ENCODE peak calls at places on chromosomes 1 and 21, in nine cellular contexts. S is astrocyte, H is tibial nerve, K is pancreas, D is K562, Q is heart left ventricle, N is heart right ventricle, V is IMR-90, W is left ventricle myocardium inferior. E is an unnamed sample. For H3K27me3, the result is how much of the 10 kb centered on the place peaks cover.

GRCh38 chr21:25691931-25692330 is 42.8 kb downstream of the ATP5PF start:
- DNase-seq in S (no peak), H (no peak), K (no peak), D (no peak), Q (no peak), N (no peak), V (peak), W (peak), E (no peak)

GRCh38 chr1:235910357-235911299 is 43.9 kb upstream of the LYST start:
- DNase-seq in S (peak), H (no peak), K (no peak), D (no peak), Q (no peak), N (no peak), V (peak), W (no peak), E (no peak)

GRCh38 chr1:151326619-151327222 is 495 bp downstream of the PI4KB start:
- DNase-seq in S (no peak), H (no peak), K (no peak), D (peak), Q (no peak), N (no peak), V (peak), W (peak), E (peak)

GRCh38 chr1:225561675-225562074 is 91.2 kb downstream of the ENAH start:
- DNase-seq in S (no peak), H (no peak), K (no peak), D (no peak), Q (no peak), N (no peak), V (no peak), W (no peak), E (no peak)

GRCh38 chr1:209427811-209428210 is 155.7 kb upstream of the CAMK1G start:
- DNase-seq in S (no peak), H (no peak), K (no peak), D (no peak), Q (no peak), N (no peak), V (no peak), W (no peak), E (no peak)

GRCh38 chr1:68231627-68232303 is 558 bp downstream of the WLS start:
- DNase-seq in S (peak), H (peak), K (peak), D (no peak), Q (peak), N (peak), V (peak), W (peak), E (peak)

GRCh38 chr1:84960371-84960770 is 36.5 kb downstream of the MCOLN2 start:
- DNase-seq in S (peak), H (no peak), K (no peak), D (no peak), Q (no peak), N (no peak), V (peak), W (no peak), E (no peak)

GRCh38 chr1:226676381-226676780 is 62.7 kb downstream of the ITPKB start:
- DNase-seq in S (no peak), H (no peak), K (no peak), D (no peak), Q (no peak), N (no peak), V (no peak), W (no peak), E (no peak)

GRCh38 chr21:35697321-35697808 is 363.0 kb downstream of the SETD4 start:
- DNase-seq in S (peak), H (peak), K (peak), D (no peak), Q (peak), N (peak), V (peak), W (peak), E (peak)

GRCh38 chr1:37495875-37496274 is 18.7 kb downstream of the MEAF6 start:
- DNase-seq in S (no peak), H (no peak), K (no peak), D (no peak), Q (no peak), N (no peak), V (no peak), W (no peak), E (no peak)

GRCh38 chr1:184225501-184226487 is 161.0 kb upstream of the C1orf21 start:
- DNase-seq in S (no peak), H (no peak), K (no peak), D (no peak), Q (no peak), N (no peak), V (no peak), W (no peak), E (no peak)

GRCh38 chr21:45276620-45277019 is 11.1 kb downstream of the POFUT2 start:
- DNase-seq in S (no peak), H (peak), K (no peak), D (no peak), Q (no peak), N (no peak), V (no peak), W (no peak), E (no peak)

GRCh38 chr1:236253918-236254637 is 27.7 kb downstream of the ERO1B start:
- DNase-seq in S (no peak), H (no peak), K (no peak), D (peak), Q (no peak), N (no peak), V (no peak), W (no peak), E (no peak)

GRCh38 chr1:245856944-245857531 is 650.0 kb downstream of the SMYD3 start:
- DNase-seq in S (peak), H (no peak), K (no peak), D (no peak), Q (no peak), N (no peak), V (peak), W (no peak), E (no peak)

GRCh38 chr1:17007121-17007520 is 4.6 kb downstream of the ATP13A2 start:
- DNase-seq in S (no peak), H (no peak), K (no peak), D (no peak), Q (no peak), N (no peak), V (no peak), W (no peak), E (no peak)

GRCh38 chr1:165829888-165830287 is 2.5 kb downstream of the UCK2 start:
- DNase-seq in S (no peak), H (no peak), K (no peak), D (no peak), Q (no peak), N (no peak), V (no peak), W (no peak), E (no peak)

GRCh38 chr1:67190410-67190809 is 24.2 kb downstream of the IL23R start:
- DNase-seq in S (no peak), H (no peak), K (no peak), D (no peak), Q (no peak), N (no peak), V (no peak), W (no peak), E (no peak)

GRCh38 chr1:56077223-56077622 is 502.1 kb downstream of the PLPP3 start:
- DNase-seq in S (no peak), H (no peak), K (no peak), D (no peak), Q (no peak), N (no peak), V (no peak), W (no peak), E (no peak)

GRCh38 chr1:241611063-241611462 is 29.1 kb downstream of the CHML start:
- DNase-seq in S (peak), H (no peak), K (no peak), D (peak), Q (no peak), N (no peak), V (peak), W (no peak), E (no peak)

GRCh38 chr1:205294175-205294913 is 27.2 kb downstream of the NUAK2 start:
- DNase-seq in S (peak), H (no peak), K (no peak), D (peak), Q (peak), N (no peak), V (peak), W (no peak), E (no peak)

GRCh38 chr1:12561121-12561520 is 56.9 kb downstream of the DHRS3 start:
- DNase-seq in S (no peak), H (no peak), K (no peak), D (no peak), Q (peak), N (no peak), V (no peak), W (no peak), E (no peak)

GRCh38 chr1:53362851-53363642 is 35.2 kb upstream of the LRP8 start:
- DNase-seq in S (no peak), H (no peak), K (peak), D (peak), Q (no peak), N (no peak), V (no peak), W (no peak), E (peak)

GRCh38 chr1:230825804-230826160 is 42.5 kb downstream of the C1orf198 start:
- DNase-seq in S (no peak), H (no peak), K (no peak), D (no peak), Q (no peak), N (no peak), V (no peak), W (no peak), E (no peak)

GRCh38 chr1:156627313-156627880 is 8.2 kb downstream of the HAPLN2 start:
- DNase-seq in S (peak), H (no peak), K (no peak), D (peak), Q (no peak), N (no peak), V (peak), W (no peak), E (no peak)

GRCh38 chr1:119635801-119636390 is 12.2 kb downstream of the ZNF697 start:
- DNase-seq in S (peak), H (no peak), K (no peak), D (no peak), Q (no peak), N (no peak), V (peak), W (no peak), E (no peak)

GRCh38 chr1:110341872-110342331 is 2.7 kb downstream of the RBM15 start:
- DNase-seq in S (no peak), H (no peak), K (no peak), D (no peak), Q (no peak), N (no peak), V (no peak), W (no peak), E (no peak)

GRCh38 chr1:3557366-3557765 is 53.9 kb downstream of the MEGF6 start:
- DNase-seq in S (no peak), H (no peak), K (no peak), D (no peak), Q (no peak), N (no peak), V (no peak), W (no peak), E (no peak)

GRCh38 chr1:44068442-44068861 is 37.2 kb upstream of the SLC6A9 start:
- DNase-seq in S (no peak), H (no peak), K (no peak), D (no peak), Q (no peak), N (no peak), V (no peak), W (no peak), E (peak)

GRCh38 chr1:228282329-228283042 is 74.6 kb downstream of the OBSCN start:
- DNase-seq in S (peak), H (no peak), K (peak), D (no peak), Q (no peak), N (peak), V (peak), W (no peak), E (peak)

GRCh38 chr1:4277598-4277997 is 376.8 kb upstream of the AJAP1 start:
- DNase-seq in S (no peak), H (no peak), K (no peak), D (no peak), Q (no peak), N (no peak), V (no peak), W (no peak), E (no peak)

GRCh38 chr1:175520186-175520585 is 223.2 kb downstream of the TNR start:
- DNase-seq in S (peak), H (no peak), K (no peak), D (no peak), Q (no peak), N (peak), V (no peak), W (peak), E (no peak)

GRCh38 chr1:53305650-53306049 is 22.2 kb downstream of the LRP8 start:
- DNase-seq in S (no peak), H (no peak), K (no peak), D (no peak), Q (no peak), N (peak), V (no peak), W (no peak), E (peak)

GRCh38 chr21:41715649-41716321 is 51.1 kb downstream of the RIPK4 start:
- DNase-seq in S (no peak), H (no peak), K (peak), D (no peak), Q (no peak), N (no peak), V (no peak), W (no peak), E (peak)

GRCh38 chr1:109482796-109483638 is 688 bp upstream of the ATXN7L2 start:
- DNase-seq in S (no peak), H (no peak), K (peak), D (peak), Q (peak), N (peak), V (peak), W (no peak), E (peak)

GRCh38 chr1:228278432-228278941 is 70.6 kb downstream of the OBSCN start:
- DNase-seq in S (no peak), H (no peak), K (peak), D (no peak), Q (no peak), N (peak), V (no peak), W (peak), E (peak)

GRCh38 chr1:115430717-115431116 is 92.7 kb upstream of the NGF start:
- DNase-seq in S (peak), H (no peak), K (no peak), D (no peak), Q (no peak), N (no peak), V (peak), W (no peak), E (no peak)

GRCh38 chr1:7781923-7782495 is 2.1 kb upstream of the PER3 start:
- DNase-seq in S (no peak), H (no peak), K (no peak), D (no peak), Q (no peak), N (no peak), V (no peak), W (no peak), E (no peak)

GRCh38 chr1:224454337-224455055 is 19.9 kb upstream of the WDR26 start:
- DNase-seq in S (no peak), H (no peak), K (no peak), D (peak), Q (no peak), N (no peak), V (no peak), W (no peak), E (no peak)

DNA sequence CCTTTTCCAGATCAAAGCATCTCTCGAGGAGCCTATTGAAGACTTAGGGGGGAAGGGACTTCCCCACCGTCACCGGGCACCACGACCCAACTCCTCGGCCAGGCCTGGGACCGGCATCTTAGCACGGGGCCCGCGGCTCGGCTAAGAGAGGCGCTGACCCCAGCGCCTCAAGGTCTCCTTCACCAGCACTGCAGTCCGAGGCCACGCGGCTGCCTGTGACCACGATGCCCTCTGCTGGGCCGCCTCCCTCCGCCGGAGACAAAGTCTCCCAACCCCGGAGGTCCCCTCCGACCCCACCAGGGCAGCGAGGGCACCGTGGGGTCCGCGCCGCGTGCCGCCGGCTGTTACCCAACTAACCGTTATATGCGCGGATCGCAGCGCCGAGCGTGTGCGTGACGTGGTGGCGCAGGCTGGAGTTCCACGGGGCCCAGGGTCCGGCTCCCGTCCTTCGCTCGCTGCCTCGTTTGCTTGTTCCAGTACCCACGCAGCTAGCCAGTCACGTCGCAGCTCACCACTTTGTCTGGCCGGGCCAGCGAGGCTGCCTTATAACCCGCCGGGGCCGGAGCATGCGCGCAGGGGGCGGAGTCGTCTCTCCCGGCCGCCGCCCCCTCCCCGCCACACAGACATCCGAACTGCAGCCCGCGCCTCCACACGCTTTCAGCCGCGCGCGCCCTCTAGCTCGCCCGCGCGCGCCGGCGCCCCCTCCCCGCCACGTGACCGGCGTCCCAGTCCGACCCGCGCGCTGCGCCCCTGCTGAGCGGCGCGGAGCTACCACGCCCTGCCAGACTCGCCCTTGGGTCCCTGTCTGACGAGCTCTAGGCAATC is at the start of gene SLC16A1:
- DNase-seq in S (peak), H (peak), K (peak), D (peak), Q (peak), N (peak), V (peak), W (peak), E (peak)
- TF ChIP-seq CTCF in S (no peak), H (peak), K (no peak), D (peak), Q (peak), N (peak), V (peak), W (peak), E (peak)

DNA sequence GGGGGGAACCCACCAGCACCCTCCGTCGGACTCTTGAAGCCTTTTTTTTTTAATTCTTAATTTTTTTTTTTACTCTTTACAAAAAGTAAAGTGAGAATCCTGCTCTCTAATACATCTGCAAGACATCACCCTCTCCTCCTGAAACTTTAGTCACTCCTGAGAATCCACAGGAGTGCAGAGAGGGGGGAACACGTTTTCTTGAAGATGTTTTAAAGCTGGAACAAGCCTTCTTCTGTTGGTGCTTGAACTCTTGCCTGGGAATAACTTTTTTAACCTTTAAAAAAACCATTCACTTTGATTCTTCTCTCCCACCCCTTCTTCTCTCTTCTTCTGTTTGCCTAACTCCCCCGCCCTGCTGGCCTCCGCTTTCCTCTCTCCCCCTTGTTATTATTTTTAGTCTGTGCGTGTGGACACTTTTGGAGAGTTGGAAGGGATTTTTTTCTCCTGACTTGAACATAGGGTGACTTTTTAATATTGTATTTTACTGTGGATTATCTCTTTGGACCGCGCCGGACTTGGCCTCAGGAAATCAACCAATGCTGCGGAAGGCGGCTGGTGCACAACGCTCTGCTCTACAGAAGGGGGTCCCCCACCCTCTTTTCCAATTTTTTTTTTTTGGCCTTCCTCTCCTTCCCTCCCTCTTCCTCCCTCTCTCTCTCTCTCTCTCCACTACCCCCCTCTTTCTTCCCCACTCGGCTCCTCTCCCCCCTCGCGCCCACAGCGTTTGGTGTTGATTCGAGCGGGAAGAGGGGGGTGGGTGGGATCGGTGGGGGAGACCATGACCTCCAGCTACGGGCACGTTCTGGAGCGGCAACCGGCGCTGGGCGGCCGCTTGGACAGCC is at the start of gene PRRX1:
- DNase-seq in S (no peak), H (no peak), K (no peak), D (no peak), Q (no peak), N (peak), V (peak), W (no peak), E (no peak)
- H3K27me3 ChIP-seq in S (under half), H (under half), K (under half), D (half or more), Q (under half), N (under half), V (under half), W (half or more), E (half or more)

GRCh38 chr1:161132410-161133219 is at the start of gene DEDD:
- DNase-seq in S (peak), H (peak), K (peak), D (peak), Q (peak), N (peak), V (peak), W (peak), E (peak)
- TF ChIP-seq CTCF in S (no peak), H (peak), K (no peak), D (no peak), Q (no peak), N (peak), V (no peak), W (no peak), E (no peak)

DNA sequence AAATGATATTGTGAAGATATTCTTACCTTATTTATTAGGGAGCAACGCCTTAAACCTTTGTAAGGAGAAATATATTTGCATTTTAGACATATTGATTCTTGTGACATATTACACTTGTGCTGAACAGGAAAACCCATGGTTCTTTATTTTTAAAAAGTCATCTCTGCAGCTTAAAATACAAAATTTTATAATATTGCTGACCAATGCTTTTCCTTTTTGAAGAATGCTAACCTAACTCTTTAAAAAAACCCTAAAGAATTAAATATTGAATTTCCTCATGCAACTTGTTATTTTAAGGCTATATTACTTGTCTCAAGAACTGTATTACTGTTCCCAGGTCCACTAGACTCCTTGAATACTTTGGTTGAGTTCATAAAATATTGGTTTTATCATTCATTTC is 99.0 kb downstream of the NEK7 start:
- DNase-seq in S (no peak), H (no peak), K (no peak), D (no peak), Q (no peak), N (no peak), V (no peak), W (no peak), E (no peak)
- H3K27me3 ChIP-seq in S (under half), H (under half), K (under half), D (under half), Q (under half), N (under half), V (under half), W (under half), E (under half)

E was measured in upper lobe of right lung.